ENCODE peak calls at places on chromosomes 1 and 21, in four cellular contexts. C is mesendoderm, N is H9, F is H1. M is an unnamed sample.

GRCh38 chr21:42461185-42461520 is 34.9 kb downstream of the RSPH1 start:
- DNase-seq in N (no peak), C (no peak), F (no peak), M (no peak)

GRCh38 chr1:30043256-30043655 is 680.1 kb downstream of the MATN1 start:
- DNase-seq in N (no peak), C (no peak), F (no peak), M (no peak)

GRCh38 chr1:244444854-244445253 is 6.9 kb downstream of the ADSS2 start:
- DNase-seq in F (no peak), N (no peak), C (peak; percentile 49), M (no peak)

GRCh38 chr1:235984041-235984820 is 80.7 kb downstream of the NID1 start:
- DNase-seq in N (no peak), C (no peak), F (no peak), M (peak; percentile 86)

GRCh38 chr1:246837418-246838117 is 94.2 kb downstream of the AHCTF1 start:
- DNase-seq in N (no peak), C (no peak), F (no peak), M (peak; percentile 94)

GRCh38 chr1:99503276-99503747 is 142.6 kb upstream of the PALMD start:
- DNase-seq in N (no peak), C (no peak), F (no peak), M (no peak)

GRCh38 chr1:57741521-57741920 is 317.7 kb upstream of the DAB1 start:
- DNase-seq in C (no peak), F (no peak), N (no peak), M (no peak)

GRCh38 chr1:68571499-68571898 is 74.6 kb upstream of the DEPDC1 start:
- DNase-seq in N (no peak), F (no peak), C (no peak), M (no peak)

GRCh38 chr1:242129103-242129502 is 130.2 kb upstream of the MAP1LC3C start:
- DNase-seq in N (no peak), C (peak; percentile 73), F (no peak), M (peak; percentile 33)

GRCh38 chr1:94852758-94853157 is 32.6 kb downstream of the SLC44A3 start:
- DNase-seq in N (no peak), F (no peak), C (no peak), M (no peak)

GRCh38 chr1:52674497-52675384 is 23.4 kb downstream of the COA7 start:
- DNase-seq in N (no peak), C (peak; percentile 97), F (no peak), M (no peak)

GRCh38 chr1:39154553-39155361 is 49.7 kb upstream of the MACF1 start:
- DNase-seq in C (peak; percentile 80), F (no peak), N (no peak), M (peak; percentile 32)

DNA sequence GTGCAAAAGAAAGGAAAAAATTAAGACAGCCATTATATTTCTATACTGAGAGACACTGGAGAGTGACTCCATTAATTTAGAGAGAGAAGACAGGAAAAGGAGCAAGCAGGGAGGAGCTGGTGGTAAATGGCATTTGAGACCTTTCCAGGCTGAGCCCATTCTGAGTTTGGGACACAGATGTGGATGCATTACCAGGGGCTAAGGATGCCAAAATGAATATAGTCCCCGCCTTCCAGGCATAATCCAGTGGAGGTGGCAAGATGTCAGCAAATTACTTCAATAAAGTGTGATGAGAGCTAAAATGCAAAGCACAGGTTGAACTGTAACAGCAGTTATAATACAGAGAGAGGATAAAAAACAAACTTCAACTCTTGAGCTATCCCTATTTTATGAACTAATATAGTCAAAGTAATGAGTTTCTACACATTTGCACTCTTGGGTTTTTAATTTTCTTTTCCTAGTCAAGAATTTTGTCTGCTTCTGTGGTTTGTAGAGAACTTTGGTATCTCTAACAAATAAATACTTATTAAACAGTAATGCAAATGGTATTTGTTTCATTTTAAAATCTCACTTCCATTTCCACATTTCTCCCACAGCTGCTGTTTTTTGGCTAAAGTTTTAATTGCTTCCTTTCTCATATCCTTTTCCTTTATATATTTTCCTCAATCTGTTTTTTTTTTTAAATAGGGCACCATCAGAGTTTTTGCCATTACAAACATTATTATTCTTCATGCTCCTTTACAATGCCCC is 228.2 kb upstream of the KCNK2 start:
- DNase-seq in C (no peak), N (no peak), F (no peak), M (no peak)
- H2AK5ac ChIP-seq in C (no peak overlapping the region), N (no peak overlapping the region), F (no peak overlapping the region), M (no peak overlapping the region)

GRCh38 chr1:65166572-65167305 is 18.7 kb downstream of the AK4 start:
- DNase-seq in N (no peak), C (no peak), F (no peak), M (no peak)
- H3K79me2 ChIP-seq in N (peaks cover 68% of the 10 kb centered on the region), C (peaks cover 11% of the 10 kb centered on the region), F (peaks cover 95% of the 10 kb centered on the region), M (no peaks in the 10 kb centered on the region)

DNA sequence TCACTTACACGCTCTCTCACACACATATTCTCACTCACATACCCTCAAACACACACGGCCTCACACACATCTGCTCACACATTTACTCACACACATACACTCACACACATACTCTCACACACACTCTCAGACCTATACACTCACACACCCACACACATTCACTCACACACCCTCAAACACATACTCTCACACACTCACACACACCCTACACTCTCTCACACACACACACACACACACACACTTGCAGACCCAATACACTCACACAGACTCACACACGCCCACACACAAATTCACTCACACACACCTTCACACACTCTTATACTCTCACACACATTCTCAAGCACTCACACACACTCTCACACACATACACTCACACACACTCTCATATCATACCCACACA is 155.5 kb upstream of the BACE2 start:
- DNase-seq in F (no peak), C (no peak), N (no peak), M (no peak)
- H2AK5ac ChIP-seq in F (peak overlapping the region; percentile 6), C (no peak overlapping the region), N (no peak overlapping the region), M (no peak overlapping the region)

DNA sequence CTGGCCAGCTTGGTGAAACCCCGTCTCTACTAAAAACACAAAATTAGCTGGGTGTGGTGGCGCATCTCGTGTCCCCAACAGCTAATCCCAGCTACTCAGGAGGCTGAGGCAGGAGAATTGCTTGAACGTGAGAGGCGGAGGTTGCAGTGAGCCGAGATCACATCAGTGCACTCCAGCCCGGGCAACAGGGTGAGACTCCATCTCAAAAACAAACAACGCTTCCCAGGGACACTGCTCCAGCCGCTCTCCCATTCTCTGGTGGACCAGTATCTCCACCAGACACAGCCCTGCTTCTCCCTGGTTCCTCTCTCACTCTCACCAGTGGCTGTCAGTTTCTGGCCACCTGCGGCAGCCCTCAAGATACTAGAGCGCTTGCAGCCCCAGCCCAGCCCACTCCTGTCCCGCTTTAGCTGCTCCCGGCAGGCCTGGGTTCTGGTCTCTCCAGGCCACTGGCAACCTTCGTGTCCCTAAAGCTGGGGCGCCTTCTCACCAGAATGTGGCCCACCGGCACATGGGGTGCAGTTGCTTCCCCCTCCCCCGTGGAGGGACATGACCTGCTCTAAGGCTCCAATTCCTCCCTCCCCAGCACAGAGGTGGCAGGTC is 20.9 kb upstream of the LRRC47 start:
- DNase-seq in F (no peak), C (no peak), N (no peak), M (no peak)
- H3K79me2 ChIP-seq in F (no peaks in the 10 kb centered on the region), C (no peaks in the 10 kb centered on the region), N (no peaks in the 10 kb centered on the region), M (no peaks in the 10 kb centered on the region)

DNA sequence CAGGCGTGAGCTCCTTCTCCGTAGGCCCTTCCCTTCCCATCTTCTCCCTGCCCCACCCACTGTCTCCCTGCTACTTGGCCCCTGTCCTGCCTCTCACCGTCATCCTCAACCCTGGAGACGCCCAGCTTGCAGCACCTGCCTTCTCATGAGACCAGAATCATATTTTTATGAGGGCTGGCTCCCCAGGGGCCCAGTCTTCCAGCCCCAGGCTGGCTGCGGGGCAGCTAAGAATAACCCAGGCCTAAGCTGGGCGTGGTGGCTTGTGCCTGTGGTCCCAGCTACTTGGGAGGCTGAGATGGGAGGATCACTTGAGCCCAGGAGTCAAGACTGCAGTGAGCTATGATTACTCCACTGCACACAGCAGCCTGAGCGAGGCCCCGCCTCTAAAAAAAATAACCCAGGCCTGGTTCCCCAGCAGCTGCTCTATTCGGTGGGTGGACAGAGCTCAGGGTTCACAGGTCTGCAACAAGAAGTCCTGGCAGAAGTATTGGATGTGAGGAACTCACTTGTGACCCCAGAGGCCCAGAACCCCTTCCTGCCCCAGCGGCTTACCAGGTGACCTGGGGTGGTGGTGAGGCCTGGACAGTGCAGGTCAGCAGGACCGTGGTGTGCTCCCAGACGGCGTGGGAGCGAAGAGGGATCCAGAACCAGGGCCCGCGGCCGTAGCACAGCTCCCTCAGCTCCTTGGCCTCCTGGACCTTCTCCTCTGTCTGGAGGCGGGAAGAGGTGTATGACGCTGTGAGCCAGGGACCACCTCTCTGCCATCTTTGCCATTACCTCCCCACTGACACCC is 6.4 kb downstream of the MYOM3 start:
- DNase-seq in F (no peak), N (no peak), C (no peak), M (no peak)
- H2AK5ac ChIP-seq in F (no peak overlapping the region), N (no peak overlapping the region), C (no peak overlapping the region), M (no peak overlapping the region)